ENCODE peak calls at places on chromosomes 13 and 19, in nine cellular contexts. T is SK-N-SH; I is CD8-positive, alpha-beta T cell; W is left colon; R is stimulated activated CD4-positive, alpha-beta T cell treated with anti-CD3 and anti-CD28 coated beads, Interleukin-4, amount 100 ng/mL, for 48 hours; Z is GOT3; M is RKO; N is AG08396; C is amniotic stem cell. O is an unnamed sample.

GRCh38 chr19:46416077-46416709 is 2.8 kb upstream of the CCDC8 start:
- DNase-seq in W (peak; percentile 78), R (no peak), N (peak; percentile 93), T (peak; percentile 95), Z (peak; percentile 38), I (no peak), M (no peak), C (peak; percentile 68), O (peak; percentile 95)

GRCh38 chr13:105073041-105073440 is 1462.4 kb downstream of the EFNB2 start:
- DNase-seq in I (no peak), C (no peak), M (no peak), R (no peak), T (no peak), N (no peak), Z (no peak), W (no peak), O (no peak)

GRCh38 chr13:29693297-29693945 is 97.9 kb upstream of the SLC7A1 start:
- DNase-seq in R (no peak), Z (no peak), N (no peak), M (no peak), W (peak; percentile 62), C (no peak), T (no peak), I (no peak), O (no peak)

GRCh38 chr13:21528616-21529015 is 69.5 kb upstream of the ZDHHC20 start:
- DNase-seq in R (no peak), Z (no peak), W (no peak), N (peak; percentile 63), I (no peak), M (no peak), C (no peak), T (no peak), O (peak; percentile 79)

GRCh38 chr19:1265611-1266115 is 3.5 kb upstream of the CIRBP start:
- DNase-seq in Z (peak; percentile 91), W (peak; percentile 66), N (peak; percentile 86), I (no peak), M (peak; percentile 69), T (no peak), C (peak; percentile 56), R (no peak), O (peak; percentile 99)

GRCh38 chr19:19490247-19490968 is 24.9 kb downstream of the TSSK6 start:
- DNase-seq in W (peak; percentile 81), Z (peak; percentile 20), N (peak; percentile 84), T (peak; percentile 83), I (peak; percentile 70), M (peak; percentile 85), R (peak; percentile 72), C (peak; percentile 54), O (peak; percentile 98)

GRCh38 chr13:109256866-109257760 is 529.3 kb downstream of the IRS2 start:
- DNase-seq in W (no peak), Z (no peak), N (peak; percentile 64), R (no peak), C (peak; percentile 82), T (no peak), I (no peak), M (peak; percentile 26), O (peak; percentile 73)

GRCh38 chr19:1087813-1088418 is 7.3 kb downstream of the POLR2E start:
- DNase-seq in M (no peak), N (no peak), R (no peak), T (no peak), W (no peak), Z (no peak), C (no peak), I (no peak), O (no peak)

GRCh38 chr13:42539670-42540069 is 34.3 kb upstream of the TNFSF11 start:
- DNase-seq in T (no peak), N (no peak), C (no peak), I (no peak), Z (no peak), M (peak; percentile 51), W (no peak), R (no peak), O (no peak)

GRCh38 chr13:51840141-51840540 is 4.8 kb downstream of the TMEM272 start:
- DNase-seq in M (no peak), R (no peak), I (no peak), W (no peak), C (no peak), Z (no peak), T (no peak), N (no peak), O (no peak)

GRCh38 chr13:110055089-110055488 is 251.9 kb downstream of the COL4A1 start:
- DNase-seq in I (no peak), N (no peak), Z (no peak), R (no peak), T (no peak), M (no peak), W (no peak), C (no peak), O (peak; percentile 21)

GRCh38 chr19:56141416-56141992 is 417 bp downstream of the ZNF444 start:
- DNase-seq in Z (no peak), M (no peak), T (no peak), W (peak; percentile 56), C (no peak), I (no peak), N (peak; percentile 51), R (no peak), O (peak; percentile 84)

GRCh38 chr19:43470288-43470687 is 4.9 kb upstream of the LYPD3 start:
- DNase-seq in Z (no peak), W (no peak), C (peak; percentile 2), R (peak; percentile 39), T (peak; percentile 42), I (peak; percentile 42), M (peak; percentile 90), N (peak; percentile 54), O (peak; percentile 80)

GRCh38 chr19:33789344-33789743 is 7.3 kb upstream of the KCTD15 start:
- DNase-seq in I (no peak), W (no peak), C (no peak), N (no peak), R (no peak), Z (no peak), T (no peak), M (no peak), O (no peak)

GRCh38 chr13:112978561-112979405 is 9.8 kb downstream of the MCF2L start:
- DNase-seq in T (peak; percentile 65), Z (no peak), M (no peak), N (no peak), I (no peak), C (no peak), R (no peak), W (no peak), O (no peak)

GRCh38 chr19:6519289-6519688 is 11.5 kb upstream of the TNFSF9 start:
- DNase-seq in R (no peak), W (no peak), C (peak; percentile 48), I (no peak), M (peak; percentile 89), Z (no peak), N (peak; percentile 76), T (no peak), O (peak; percentile 95)

GRCh38 chr19:40253611-40254092 is 27.2 kb upstream of the CCNP start:
- DNase-seq in C (no peak), M (no peak), R (no peak), T (no peak), N (no peak), I (no peak), W (no peak), Z (no peak), O (no peak)

GRCh38 chr19:35716735-35716984 is 1.1 kb upstream of the KMT2B start:
- DNase-seq in T (no peak), C (no peak), M (no peak), N (no peak), Z (no peak), R (no peak), I (no peak), W (no peak), O (no peak)

GRCh38 chr13:110499621-110500281 is 61.8 kb downstream of the RAB20 start:
- DNase-seq in T (no peak), N (no peak), Z (no peak), W (no peak), C (peak; percentile 11), R (no peak), M (peak; percentile 10), I (no peak), O (peak; percentile 83)

GRCh38 chr13:37141011-37141410 is 35.5 kb upstream of the CSNK1A1L start:
- DNase-seq in M (no peak), T (no peak), R (no peak), C (no peak), I (no peak), N (no peak), W (no peak), Z (no peak), O (no peak)

GRCh38 chr13:111233080-111233479 is 87.4 kb upstream of the TEX29 start:
- DNase-seq in Z (no peak), R (no peak), T (no peak), W (no peak), M (no peak), C (no peak), N (no peak), I (no peak), O (no peak)

GRCh38 chr13:44806841-44807240 is 182.4 kb downstream of the NUFIP1 start:
- DNase-seq in T (no peak), M (no peak), R (no peak), Z (no peak), N (no peak), I (no peak), W (no peak), C (no peak), O (no peak)

GRCh38 chr13:21069561-21070004 is 8.2 kb upstream of the LATS2 start:
- DNase-seq in R (no peak), N (peak; percentile 77), W (no peak), M (peak; percentile 82), T (no peak), I (no peak), Z (no peak), C (peak; percentile 77), O (peak; percentile 93)

GRCh38 chr13:80342541-80343371 is 1.8 kb upstream of the SPRY2 start:
- DNase-seq in Z (peak; percentile 39), W (peak; percentile 87), I (peak; percentile 33), T (peak; percentile 84), M (peak; percentile 74), R (peak; percentile 69), N (peak; percentile 83), C (peak; percentile 65), O (peak; percentile 95)

GRCh38 chr13:73290844-73291243 is 232.0 kb downstream of the KLF5 start:
- DNase-seq in M (no peak), C (no peak), W (no peak), I (no peak), Z (no peak), R (no peak), T (no peak), N (no peak), O (no peak)

GRCh38 chr19:33736158-33736557 is 60.5 kb upstream of the KCTD15 start:
- DNase-seq in N (no peak), M (no peak), C (no peak), I (no peak), R (no peak), Z (no peak), W (no peak), T (no peak), O (peak; percentile 35)

GRCh38 chr13:106867249-106867648 is 299.3 kb upstream of the ARGLU1 start:
- DNase-seq in C (no peak), W (no peak), I (no peak), T (peak; percentile 19), N (peak; percentile 10), M (no peak), R (no peak), Z (no peak), O (no peak)

GRCh38 chr13:35857769-35858168 is 273.4 kb downstream of the DCLK1 start:
- DNase-seq in R (no peak), M (no peak), N (peak; percentile 30), C (no peak), I (no peak), T (no peak), W (no peak), Z (no peak), O (no peak)

GRCh38 chr13:90565985-90566713 is 781.3 kb upstream of the MIR17HG start:
- DNase-seq in I (no peak), R (no peak), M (no peak), C (no peak), Z (no peak), N (no peak), T (no peak), W (no peak), O (no peak)

O was measured in osteoblast.